ENCODE peak calls at places on chromosomes 2 and 18, in ten cellular contexts. P, R, Z, T, Q, G, X, Y, V and A are unnamed samples. For H3K4me1, the result is how much of the 10 kb centered on the place peaks cover.

GRCh38 chr2:181892795-181893435 is 1.4 kb downstream of the ITPRID2 start:
- DNase-seq in P (peak), R (peak), Z (no peak), T (no peak), Q (no peak), G (peak), X (no peak), Y (no peak), V (no peak), A (no peak)

GRCh38 chr2:219628986-219629901 is 1.8 kb downstream of the SLC4A3 start:
- DNase-seq in P (no peak), R (no peak), Z (no peak), T (no peak), Q (no peak), G (no peak), X (no peak), Y (peak), V (no peak), A (no peak)

GRCh38 chr2:163859951-163860350 is 124.1 kb upstream of the FIGN start:
- DNase-seq in P (no peak), R (peak), Z (no peak), T (peak), Q (no peak), G (no peak), X (no peak), Y (no peak), V (no peak), A (no peak)

GRCh38 chr2:225272173-225272572 is 127.3 kb upstream of the NYAP2 start:
- DNase-seq in P (no peak), R (no peak), Z (no peak), T (no peak), Q (no peak), G (no peak), X (no peak), Y (no peak), V (no peak), A (no peak)

GRCh38 chr2:25328152-25329085 is 13.3 kb downstream of the DNMT3A start:
- DNase-seq in P (no peak), R (no peak), Z (no peak), T (no peak), Q (no peak), G (no peak), X (no peak), Y (no peak), V (no peak), A (no peak)

GRCh38 chr18:23528580-23529472 is 25.5 kb downstream of the RMC1 start:
- DNase-seq in P (peak), R (peak), Z (no peak), T (no peak), Q (no peak), G (peak), X (peak), Y (peak), V (no peak), A (peak)

GRCh38 chr2:133143649-133144048 is 424.6 kb downstream of the NCKAP5 start:
- DNase-seq in P (no peak), R (no peak), Z (no peak), T (no peak), Q (peak), G (no peak), X (no peak), Y (no peak), V (no peak), A (no peak)

GRCh38 chr2:33297748-33298035 is 178.8 kb upstream of the RASGRP3 start:
- DNase-seq in P (no peak), R (no peak), Z (no peak), T (no peak), Q (no peak), G (no peak), X (no peak), Y (no peak), V (no peak), A (no peak)

GRCh38 chr2:25558262-25558661 is 115.1 kb downstream of the DTNB start:
- DNase-seq in P (peak), R (peak), Z (no peak), T (no peak), Q (peak), G (peak), X (no peak), Y (no peak), V (no peak), A (no peak)

GRCh38 chr2:62382122-62382521 is 123.9 kb downstream of the TMEM17 start:
- DNase-seq in P (no peak), R (no peak), Z (no peak), T (no peak), Q (no peak), G (no peak), X (no peak), Y (no peak), V (no peak), A (no peak)

GRCh38 chr2:164850235-164850634 is 8.6 kb upstream of the COBLL1 start:
- DNase-seq in P (no peak), R (no peak), Z (no peak), T (no peak), Q (no peak), G (no peak), X (no peak), Y (no peak), V (no peak), A (no peak)

GRCh38 chr2:169752752-169753151 is 19.1 kb downstream of the KLHL23 start:
- DNase-seq in P (no peak), R (no peak), Z (no peak), T (no peak), Q (no peak), G (no peak), X (no peak), Y (no peak), V (no peak), A (no peak)

GRCh38 chr2:234595829-234596228 is 98.9 kb upstream of the ARL4C start:
- DNase-seq in P (no peak), R (peak), Z (no peak), T (no peak), Q (no peak), G (peak), X (no peak), Y (no peak), V (peak), A (no peak)

GRCh38 chr2:209974566-209974965 is 27.9 kb upstream of the RPE start:
- DNase-seq in P (no peak), R (no peak), Z (no peak), T (no peak), Q (no peak), G (no peak), X (no peak), Y (no peak), V (no peak), A (no peak)

GRCh38 chr2:44286119-44286883 is 11.0 kb downstream of the SLC3A1 start:
- DNase-seq in P (no peak), R (no peak), Z (no peak), T (no peak), Q (no peak), G (no peak), X (no peak), Y (no peak), V (no peak), A (no peak)

GRCh38 chr18:37441821-37442220 is 123.8 kb downstream of the CELF4 start:
- DNase-seq in P (no peak), R (no peak), Z (no peak), T (no peak), Q (no peak), G (no peak), X (no peak), Y (no peak), V (no peak), A (no peak)

GRCh38 chr18:908631-909621 is 4.3 kb downstream of the ADCYAP1 start:
- DNase-seq in P (no peak), R (no peak), Z (peak), T (no peak), Q (no peak), G (no peak), X (no peak), Y (no peak), V (peak), A (no peak)

GRCh38 chr2:164535280-164536025 is 85.8 kb downstream of the GRB14 start:
- DNase-seq in P (no peak), R (no peak), Z (no peak), T (no peak), Q (no peak), G (no peak), X (no peak), Y (no peak), V (no peak), A (no peak)

DNA sequence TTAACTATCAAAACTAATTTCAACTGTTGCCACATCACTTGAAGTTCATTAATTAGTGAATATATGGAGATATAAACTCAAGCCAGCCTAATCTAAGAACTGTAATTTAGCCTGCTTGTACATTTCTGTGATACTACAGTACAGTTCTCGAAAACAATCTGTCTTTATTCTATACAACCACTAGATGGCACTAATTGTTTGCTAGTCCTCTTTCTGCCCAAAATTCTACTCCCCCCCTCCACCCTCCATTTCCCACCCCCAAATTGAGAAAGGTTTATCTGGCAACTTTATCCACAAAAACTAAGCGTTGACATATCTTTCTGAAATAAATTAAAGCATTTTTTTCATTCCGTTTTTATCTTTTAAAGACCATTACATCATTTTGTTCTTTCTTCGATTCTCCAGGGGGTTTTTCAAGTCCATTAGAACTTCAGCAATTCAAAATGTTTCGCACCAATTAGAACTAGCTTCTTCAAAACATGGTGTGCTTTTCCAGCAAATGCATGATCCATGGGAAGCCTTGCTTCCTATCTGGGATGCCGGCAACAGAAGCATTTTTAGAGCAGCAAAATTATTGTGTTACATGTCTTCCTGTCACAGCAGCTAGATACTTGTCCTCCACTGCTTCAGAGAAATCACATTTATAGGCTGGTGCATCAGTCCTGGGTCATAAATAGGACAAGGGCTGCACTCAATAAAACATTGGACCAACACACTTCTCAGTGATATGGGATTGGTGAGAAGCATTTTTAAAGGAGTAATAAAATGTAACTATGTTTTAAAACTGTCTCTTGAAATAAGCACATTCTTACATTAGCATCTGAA is 241.3 kb downstream of the PAX3 start:
- DNase-seq in P (peak), R (no peak), Z (no peak), T (no peak), Q (peak), G (no peak), X (no peak), Y (no peak), V (no peak), A (no peak)
- H3K27ac ChIP-seq in P (no peak), R (no peak), Z (no peak), T (no peak), Q (no peak), G (no peak), X (no peak), Y (no peak), V (no peak), A (no peak)

DNA sequence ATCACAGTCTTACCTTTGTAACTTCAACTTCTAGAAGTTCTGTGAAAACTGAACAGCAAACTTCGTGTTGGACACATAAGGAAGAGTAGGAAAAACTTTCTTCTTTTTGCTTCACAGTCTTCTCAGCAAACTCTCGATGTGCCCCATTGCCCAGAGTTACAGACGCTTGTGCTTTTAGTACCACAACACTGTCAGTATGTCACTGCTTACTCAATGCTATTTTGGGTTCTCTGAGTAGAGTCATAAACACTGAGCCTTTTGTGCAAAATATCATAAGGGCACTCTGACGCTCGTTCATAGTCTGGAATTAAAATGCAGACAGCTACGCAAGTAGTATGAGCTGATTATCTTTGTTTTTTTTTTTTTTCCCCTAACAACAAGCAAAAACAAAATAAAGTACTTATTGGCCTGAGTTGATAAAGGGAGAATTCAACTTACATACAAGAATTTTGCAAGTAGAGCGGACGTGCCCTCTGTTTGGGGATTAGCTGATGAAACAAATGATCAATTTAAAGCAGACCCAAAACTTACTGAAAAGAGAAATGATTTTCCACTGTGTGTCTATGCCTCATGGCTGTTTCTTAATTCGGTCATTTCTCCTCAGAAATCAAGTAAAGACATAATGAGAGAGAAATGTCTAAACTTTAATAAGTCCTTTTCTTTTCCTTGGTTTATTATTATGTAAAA is at the start of gene CDH19:
- DNase-seq in P (peak), R (no peak), Z (no peak), T (peak), Q (no peak), G (no peak), X (no peak), Y (no peak), V (no peak), A (no peak)
- H3K4me3 ChIP-seq in P (no peak), R (no peak), Z (no peak), T (peak), Q (no peak), G (no peak), X (no peak), Y (no peak), V (peak), A (peak)

DNA sequence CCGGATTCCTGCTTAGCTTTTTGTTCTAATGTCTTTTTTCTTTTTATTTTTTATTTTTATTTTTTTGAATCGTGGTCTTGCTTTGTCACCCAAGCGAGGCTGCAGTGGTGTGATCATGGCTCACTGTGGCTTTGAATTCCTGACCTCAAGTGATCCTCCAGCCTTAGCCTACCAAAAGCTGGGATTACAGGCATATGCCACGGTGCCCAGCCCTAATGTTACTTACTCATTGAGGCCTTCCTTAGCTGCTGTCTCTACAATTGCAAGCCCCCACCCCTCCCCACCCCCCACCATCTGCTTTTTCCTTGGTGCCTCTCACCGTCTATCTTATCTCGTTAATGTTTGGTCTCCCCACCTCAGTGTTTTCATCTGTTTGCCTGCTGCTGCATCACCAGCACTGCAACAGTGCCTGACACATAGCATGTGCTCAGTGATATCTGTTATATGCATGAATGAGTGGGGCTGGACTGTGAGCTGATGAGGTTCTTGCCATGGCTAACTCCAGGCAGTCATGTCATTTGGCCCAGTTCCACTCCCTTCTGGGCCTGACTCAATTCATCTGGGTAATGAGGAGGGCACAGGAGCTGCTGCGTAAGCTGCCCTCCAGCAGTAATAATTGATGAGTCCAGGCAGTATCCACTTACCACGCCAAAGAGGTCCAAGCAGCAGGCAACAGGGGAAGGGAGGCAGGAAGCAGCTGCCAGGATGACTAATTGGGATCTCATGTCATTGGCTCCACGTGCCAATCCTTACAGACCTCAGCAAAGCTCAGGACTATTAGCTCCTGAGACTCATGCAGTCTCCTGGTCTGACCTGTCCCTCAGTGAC is 34.3 kb upstream of the MAT2A start:
- DNase-seq in P (peak), R (peak), Z (no peak), T (peak), Q (peak), G (peak), X (no peak), Y (no peak), V (no peak), A (peak)
- H3K4me1 ChIP-seq in P (under half), R (under half), Z (under half), T (under half), Q (under half), G (under half), X (under half), Y (under half), V (under half), A (half or more)

GRCh38 chr2:187978341-187978740 is 313.3 kb upstream of the GULP1 start:
- DNase-seq in P (no peak), R (no peak), Z (no peak), T (no peak), Q (no peak), G (no peak), X (no peak), Y (no peak), V (no peak), A (no peak)
- H3K27ac ChIP-seq in P (no peak), R (no peak), Z (no peak), T (no peak), Q (no peak), G (no peak), X (no peak), Y (no peak), V (no peak), A (no peak)

DNA sequence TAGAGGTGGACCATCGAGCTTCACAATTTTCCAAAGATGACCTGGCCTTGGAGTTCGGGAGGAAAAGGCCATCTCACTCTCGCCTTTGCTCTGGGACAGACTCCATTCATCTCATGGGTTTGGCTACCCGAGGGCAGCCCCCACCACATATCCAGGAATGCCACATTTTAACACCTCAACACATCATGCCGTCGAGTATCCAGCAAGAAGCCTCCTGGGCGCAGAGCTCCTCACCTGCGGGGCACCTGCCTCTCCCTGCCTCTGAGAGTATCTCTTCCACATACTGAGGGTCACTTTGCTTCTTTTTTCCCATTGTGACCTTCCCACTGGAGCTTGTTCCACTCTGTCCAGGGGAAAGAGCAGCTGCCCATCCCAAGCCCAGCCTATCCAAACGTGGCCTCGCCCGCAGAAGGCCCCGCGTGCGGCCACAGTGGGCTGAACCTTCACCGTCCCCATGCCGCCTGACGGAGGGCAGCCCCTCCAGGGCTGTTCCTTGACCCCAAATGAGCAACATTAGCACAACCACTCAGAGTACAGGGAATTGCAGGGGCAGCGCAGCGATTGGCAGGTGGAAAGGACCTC is 5.5 kb upstream of the LIMS2 start:
- DNase-seq in P (no peak), R (no peak), Z (no peak), T (no peak), Q (no peak), G (no peak), X (no peak), Y (no peak), V (no peak), A (peak)
- H3K4me3 ChIP-seq in P (no peak), R (no peak), Z (no peak), T (no peak), Q (no peak), G (no peak), X (peak), Y (no peak), V (peak), A (peak)

DNA sequence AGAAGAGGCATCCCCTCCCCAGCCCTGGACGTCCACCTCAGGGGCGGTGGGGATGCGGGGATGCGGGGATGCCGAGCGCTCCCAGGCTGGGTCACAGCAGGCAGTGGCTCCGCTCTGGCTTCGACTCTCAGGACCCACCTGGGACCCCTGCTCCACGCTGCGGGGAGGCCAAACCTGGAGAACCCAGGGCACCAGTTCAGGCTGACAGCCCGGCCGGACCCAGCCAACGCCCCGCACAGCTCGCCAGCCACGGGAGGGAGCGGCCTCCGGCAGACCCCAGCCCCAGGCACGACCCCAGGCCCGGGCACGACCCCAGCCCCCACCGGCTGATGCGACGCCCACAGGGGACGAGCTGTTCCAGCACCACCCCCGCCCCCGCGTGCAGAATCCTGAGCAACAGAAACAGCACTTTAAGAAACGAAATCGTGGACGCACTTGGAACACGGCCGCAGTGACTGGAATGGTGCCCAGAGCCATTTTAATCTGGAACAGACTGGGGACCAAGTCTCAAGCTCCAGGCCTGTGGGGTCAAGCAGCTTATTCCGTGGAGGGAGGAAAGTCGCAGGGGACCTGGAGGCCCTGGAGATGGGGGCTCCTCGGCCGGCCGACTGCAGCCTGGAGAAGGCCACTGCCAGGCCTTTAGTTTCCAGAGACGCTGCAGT is 74.3 kb downstream of the MBP start:
- DNase-seq in P (peak), R (no peak), Z (no peak), T (no peak), Q (no peak), G (no peak), X (no peak), Y (peak), V (no peak), A (no peak)
- H3K4me1 ChIP-seq in P (under half), R (under half), Z (under half), T (under half), Q (under half), G (under half), X (half or more), Y (under half), V (under half), A (under half)

DNA sequence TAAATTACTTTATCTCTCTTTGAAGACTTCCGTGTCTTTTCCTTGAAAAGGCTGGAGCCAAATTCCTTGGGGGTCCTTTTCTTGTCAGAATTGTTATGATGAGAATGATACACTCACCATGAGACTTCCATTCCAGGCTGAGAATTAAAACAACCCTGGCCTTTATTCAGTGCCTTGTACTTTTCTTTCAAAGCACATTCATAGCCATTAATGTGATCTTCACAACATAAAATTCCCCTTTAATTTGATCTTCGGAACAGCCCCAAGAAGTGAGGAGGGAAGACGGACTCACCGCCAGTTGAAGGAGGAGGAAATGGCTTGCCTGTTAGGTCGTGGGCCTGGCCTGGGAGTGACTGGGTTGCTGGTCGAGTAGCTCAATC is 127.3 kb downstream of the DDX1 start:
- DNase-seq in P (no peak), R (no peak), Z (no peak), T (no peak), Q (no peak), G (no peak), X (no peak), Y (no peak), V (no peak), A (no peak)
- H3K27ac ChIP-seq in P (no peak), R (no peak), Z (no peak), T (no peak), Q (no peak), G (no peak), X (no peak), Y (no peak), V (no peak), A (no peak)